ENCODE peak calls at places on chromosomes 16 and 17, in eight cellular contexts. K is dorsolateral prefrontal cortex; Z is GM12891; J is GM23338; D is AG09319; S is ascending aorta; O is BE2C; Q is activated naive CD4-positive, alpha-beta T cell treated with anti-CD3 and anti-CD28 coated beads for 36 hours. T is an unnamed sample.

GRCh38 chr16:25395528-25395927 is 137.9 kb upstream of the ZKSCAN2 start:
- DNase-seq in K (no peak), Z (no peak), J (peak), D (no peak), S (no peak), O (no peak), Q (no peak), T (no peak)

GRCh38 chr17:64245218-64246145 is 17.6 kb downstream of the TEX2 start:
- DNase-seq in K (no peak), Z (no peak), J (no peak), D (no peak), S (no peak), O (no peak), Q (no peak), T (peak)

GRCh38 chr17:74303300-74303699 is 22.7 kb upstream of the KIF19 start:
- DNase-seq in K (no peak), Z (no peak), J (no peak), D (no peak), S (no peak), O (no peak), Q (no peak), T (no peak)

GRCh38 chr17:76848670-76849069 is 19.5 kb upstream of the MGAT5B start:
- DNase-seq in K (no peak), Z (no peak), J (no peak), D (no peak), S (no peak), O (no peak), Q (no peak), T (no peak)

GRCh38 chr16:28984619-28985135 is at the start of gene LAT:
- DNase-seq in K (no peak), Z (no peak), J (no peak), D (no peak), S (no peak), O (no peak), Q (peak), T (no peak)

GRCh38 chr17:10217916-10218315 is 19.5 kb upstream of the GAS7 start:
- DNase-seq in K (no peak), Z (no peak), J (no peak), D (no peak), S (no peak), O (no peak), Q (no peak), T (no peak)

GRCh38 chr17:51050291-51051033 is 70.2 kb downstream of the SPAG9 start:
- DNase-seq in K (no peak), Z (peak), J (no peak), D (no peak), S (no peak), O (no peak), Q (no peak), T (no peak)

GRCh38 chr16:49464877-49465504 is 91.4 kb downstream of the C16orf78 start:
- DNase-seq in K (no peak), Z (peak), J (peak), D (no peak), S (no peak), O (no peak), Q (peak), T (no peak)

GRCh38 chr16:69417537-69418199 is 6.8 kb upstream of the CYB5B start:
- DNase-seq in K (no peak), Z (no peak), J (peak), D (no peak), S (no peak), O (no peak), Q (no peak), T (no peak)

GRCh38 chr16:10983175-10983558 is 38.8 kb downstream of the CLEC16A start:
- DNase-seq in K (no peak), Z (no peak), J (no peak), D (no peak), S (no peak), O (no peak), Q (peak), T (no peak)

GRCh38 chr17:37088459-37088858 is 139.7 kb downstream of the AATF start:
- DNase-seq in K (no peak), Z (no peak), J (no peak), D (no peak), S (no peak), O (no peak), Q (peak), T (no peak)

GRCh38 chr16:82655315-82655714 is 28.5 kb downstream of the CDH13 start:
- DNase-seq in K (no peak), Z (no peak), J (no peak), D (no peak), S (no peak), O (no peak), Q (peak), T (peak)

GRCh38 chr16:78303946-78304345 is 204.5 kb downstream of the WWOX start:
- DNase-seq in K (no peak), Z (no peak), J (no peak), D (no peak), S (no peak), O (no peak), Q (no peak), T (no peak)

GRCh38 chr17:15103785-15104184 is 161.3 kb downstream of the PMP22 start:
- DNase-seq in K (no peak), Z (no peak), J (no peak), D (no peak), S (no peak), O (no peak), Q (no peak), T (no peak)

GRCh38 chr17:49471769-49472168 is 23.3 kb upstream of the NGFR start:
- DNase-seq in K (no peak), Z (no peak), J (no peak), D (no peak), S (no peak), O (no peak), Q (no peak), T (no peak)

GRCh38 chr16:5490499-5490898 is 392.9 kb upstream of the EEF2KMT start:
- DNase-seq in K (peak), Z (peak), J (peak), D (no peak), S (no peak), O (peak), Q (peak), T (no peak)

T was measured in astrocyte.